ENCODE peak calls at places on chromosomes 12 and 14, in four cellular contexts. V is Panc1, A is HepG2, N is K562. U is an unnamed sample.

GRCh38 chr14:53386359-53386758 is 233.2 kb upstream of the DDHD1 start:
- DNase-seq in V (no peak), A (no peak), N (no peak), U (no peak)

GRCh38 chr12:1719139-1719538 is 28.3 kb downstream of the ADIPOR2 start:
- DNase-seq in V (no peak), A (no peak), N (no peak), U (no peak)

GRCh38 chr14:106831322-106831720 is 1304.9 kb downstream of the TMEM121 start:
- DNase-seq in V (peak), A (peak), N (no peak), U (no peak)

GRCh38 chr12:106506691-106507090 is 76.1 kb upstream of the RFX4 start:
- DNase-seq in V (no peak), A (no peak), N (no peak), U (no peak)

GRCh38 chr12:96516472-96517417 is 27.4 kb downstream of the CFAP54 start:
- DNase-seq in V (peak), A (peak), N (peak), U (peak)

GRCh38 chr12:11785722-11786121 is 136.2 kb downstream of the ETV6 start:
- DNase-seq in V (no peak), A (no peak), N (no peak), U (no peak)

GRCh38 chr12:47413806-47414205 is 292.0 kb downstream of the RPAP3 start:
- DNase-seq in V (no peak), A (no peak), N (no peak), U (no peak)

GRCh38 chr14:36424478-36425102 is 95.4 kb downstream of the NKX2-1 start:
- DNase-seq in V (no peak), A (no peak), N (no peak), U (no peak)

GRCh38 chr14:95143813-95144620 is 13.3 kb downstream of the DICER1 start:
- DNase-seq in V (no peak), A (no peak), N (no peak), U (no peak)
- H3K27ac ChIP-seq in V (no peak), A (no peak), N (no peak), U (no peak)

DNA sequence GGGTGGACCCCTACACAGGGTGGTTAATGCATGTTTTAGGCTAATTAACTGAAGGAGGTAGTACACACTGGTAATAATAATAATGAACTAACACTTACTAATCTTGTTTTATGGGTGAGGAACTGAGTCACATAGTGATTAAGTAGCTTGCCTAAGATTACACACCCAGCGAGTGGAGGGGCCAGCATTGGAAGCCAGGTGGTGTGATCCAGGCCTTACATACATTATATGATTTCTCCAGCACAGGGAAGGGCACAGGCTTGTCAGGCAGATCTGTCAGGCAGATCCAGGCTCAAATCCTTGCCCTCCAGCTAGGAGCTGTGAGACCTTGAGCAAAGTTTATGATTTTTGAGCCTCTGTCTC is 19.1 kb upstream of the CEBPE start:
- DNase-seq in V (no peak), A (no peak), N (no peak), U (no peak)
- TF ChIP-seq TCF7L2 in V (no peak), A (no peak), N (no peak), U (no peak)

GRCh38 chr12:101906226-101906625 is 28.8 kb downstream of the DRAM1 start:
- DNase-seq in V (no peak), A (no peak), N (no peak), U (no peak)

GRCh38 chr12:101908395-101908794 is 31.0 kb downstream of the DRAM1 start:
- DNase-seq in V (no peak), A (no peak), N (no peak), U (no peak)

GRCh38 chr12:101901782-101902181 is 24.4 kb downstream of the DRAM1 start:
- DNase-seq in V (no peak), A (no peak), N (no peak), U (no peak)

GRCh38 chr12:101902641-101903040 is 25.3 kb downstream of the DRAM1 start:
- DNase-seq in V (no peak), A (no peak), N (no peak), U (no peak)
- H3K27ac ChIP-seq in V (no peak), A (no peak), N (no peak), U (no peak)

DNA sequence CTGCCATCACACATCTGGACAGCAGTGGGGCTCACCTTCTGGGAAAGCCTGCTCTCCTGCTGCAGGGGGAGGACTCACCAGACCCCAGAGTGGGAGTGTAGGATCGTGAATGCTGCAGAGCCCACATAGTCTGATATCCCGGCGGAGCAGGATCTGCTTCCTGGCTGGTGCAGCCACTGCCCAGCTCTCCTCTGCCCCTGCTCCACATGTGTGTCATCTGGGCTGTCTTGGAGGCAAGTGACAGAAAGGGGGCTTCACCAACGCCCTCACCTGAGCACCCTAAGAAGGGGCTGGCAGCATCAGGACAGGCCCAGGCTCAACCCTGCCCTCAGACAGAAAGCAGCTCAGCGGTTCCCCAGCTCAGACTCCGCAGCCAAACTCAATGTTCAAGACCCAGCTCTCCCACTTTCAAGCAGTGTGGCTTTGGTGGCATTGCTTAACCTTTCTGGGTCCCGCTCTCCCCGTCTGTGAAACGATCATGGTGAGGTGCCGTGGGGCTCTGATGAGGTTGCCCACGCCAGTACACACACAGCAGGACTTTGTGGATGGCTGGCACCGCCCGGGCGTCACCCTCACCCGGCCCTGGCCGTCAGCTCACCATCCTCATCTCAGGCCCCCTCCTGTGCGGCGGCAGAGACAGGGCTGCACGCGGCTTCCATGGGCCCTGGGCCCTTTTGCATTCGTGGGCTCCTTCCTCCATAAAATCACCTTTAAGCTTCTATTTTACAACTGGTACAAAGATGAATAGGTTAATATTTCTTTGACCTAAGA is 91.0 kb upstream of the SFSWAP start:
- DNase-seq in V (no peak), A (no peak), N (no peak), U (no peak)
- TF ChIP-seq TCF7L2 in V (no peak), A (no peak), N (no peak), U (no peak)

GRCh38 chr12:132179431-132180362 is 35.4 kb downstream of the NOC4L start:
- DNase-seq in V (no peak), A (no peak), N (no peak), U (no peak)
- H3K27ac ChIP-seq in V (no peak), A (no peak), N (no peak), U (no peak)

DNA sequence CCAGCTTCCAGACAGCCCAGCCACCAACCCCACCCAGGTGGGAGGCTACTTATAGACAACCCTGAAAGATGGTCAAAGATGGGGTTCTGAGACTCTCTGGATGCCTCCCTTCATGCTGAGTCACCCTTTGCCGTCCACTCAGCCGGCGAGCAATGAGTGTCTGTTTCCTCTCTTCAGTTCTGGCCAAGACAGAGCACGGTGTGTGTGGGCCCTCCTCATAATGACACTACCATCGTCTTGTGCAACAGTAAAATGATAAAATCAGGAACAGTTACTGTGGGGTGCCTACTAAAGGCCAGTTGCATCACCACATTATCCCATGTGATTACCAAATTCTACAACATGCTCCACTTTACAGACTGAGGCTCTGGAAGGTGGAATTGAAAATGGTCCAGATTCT is 7.0 kb upstream of the BDKRB1 start:
- DNase-seq in V (no peak), A (no peak), N (no peak), U (no peak)
- TF ChIP-seq TCF7L2 in V (no peak), A (no peak), N (no peak), U (no peak)